ENCODE peak calls at places on chromosomes 12 and 14, in ten cellular contexts. One of them, this sample, is unnamed. For H3K4me1 and H3K27me3, the result is how much of the 10 kb centered on the place peaks cover.

GRCh38 chr12:12019881-12020280 is 50.9 kb upstream of the BCL2L14 start:
- DNase-seq in Peyer's patch: no peak
- DNase-seq in adrenal gland: no peak
- DNase-seq in heart left ventricle: no peak
- DNase-seq in uterus: no peak
- DNase-seq in mammary epithelial cell: no peak
- DNase-seq in IMR-90: no peak
- DNase-seq in left ventricle myocardium inferior: no peak
- DNase-seq in BE2C: no peak
- DNase-seq in H9: no peak
- DNase-seq in this sample: no peak

GRCh38 chr14:24100197-24100981 is 6.3 kb downstream of the PCK2 start:
- DNase-seq in Peyer's patch: peak
- DNase-seq in adrenal gland: no peak
- DNase-seq in heart left ventricle: no peak
- DNase-seq in uterus: no peak
- DNase-seq in mammary epithelial cell: no peak
- DNase-seq in IMR-90: no peak
- DNase-seq in left ventricle myocardium inferior: no peak
- DNase-seq in BE2C: no peak
- DNase-seq in H9: no peak
- DNase-seq in this sample: no peak

GRCh38 chr12:122845041-122845864 is 10.0 kb downstream of the HIP1R start:
- DNase-seq in Peyer's patch: no peak
- DNase-seq in adrenal gland: peak
- DNase-seq in heart left ventricle: no peak
- DNase-seq in uterus: no peak
- DNase-seq in mammary epithelial cell: no peak
- DNase-seq in IMR-90: no peak
- DNase-seq in left ventricle myocardium inferior: no peak
- DNase-seq in BE2C: no peak
- DNase-seq in H9: peak
- DNase-seq in this sample: peak

GRCh38 chr12:131732996-131733615 is 22.2 kb downstream of the SFSWAP start:
- DNase-seq in Peyer's patch: no peak
- DNase-seq in adrenal gland: peak
- DNase-seq in heart left ventricle: no peak
- DNase-seq in uterus: no peak
- DNase-seq in mammary epithelial cell: no peak
- DNase-seq in IMR-90: no peak
- DNase-seq in left ventricle myocardium inferior: no peak
- DNase-seq in BE2C: no peak
- DNase-seq in H9: no peak
- DNase-seq in this sample: no peak

GRCh38 chr14:96105089-96105920 is 66.1 kb downstream of the C14orf132 start:
- DNase-seq in Peyer's patch: peak
- DNase-seq in adrenal gland: no peak
- DNase-seq in heart left ventricle: no peak
- DNase-seq in uterus: peak
- DNase-seq in mammary epithelial cell: no peak
- DNase-seq in IMR-90: no peak
- DNase-seq in left ventricle myocardium inferior: no peak
- DNase-seq in BE2C: no peak
- DNase-seq in H9: no peak
- DNase-seq in this sample: no peak

GRCh38 chr12:117579939-117580717 is 218.7 kb upstream of the NOS1 start:
- DNase-seq in Peyer's patch: no peak
- DNase-seq in adrenal gland: no peak
- DNase-seq in heart left ventricle: no peak
- DNase-seq in uterus: no peak
- DNase-seq in mammary epithelial cell: no peak
- DNase-seq in IMR-90: no peak
- DNase-seq in left ventricle myocardium inferior: no peak
- DNase-seq in BE2C: no peak
- DNase-seq in H9: no peak
- DNase-seq in this sample: no peak

GRCh38 chr14:77985235-77985634 is 184.9 kb upstream of the NRXN3 start:
- DNase-seq in Peyer's patch: no peak
- DNase-seq in adrenal gland: no peak
- DNase-seq in heart left ventricle: no peak
- DNase-seq in uterus: no peak
- DNase-seq in mammary epithelial cell: no peak
- DNase-seq in IMR-90: no peak
- DNase-seq in left ventricle myocardium inferior: no peak
- DNase-seq in BE2C: no peak
- DNase-seq in H9: no peak
- DNase-seq in this sample: no peak

GRCh38 chr12:25723921-25724491 is 170.9 kb upstream of the LMNTD1 start:
- DNase-seq in Peyer's patch: no peak
- DNase-seq in adrenal gland: no peak
- DNase-seq in heart left ventricle: no peak
- DNase-seq in uterus: no peak
- DNase-seq in mammary epithelial cell: peak
- DNase-seq in IMR-90: no peak
- DNase-seq in left ventricle myocardium inferior: no peak
- DNase-seq in BE2C: no peak
- DNase-seq in H9: no peak
- DNase-seq in this sample: no peak

GRCh38 chr12:14191612-14192011 is 173.9 kb upstream of the ATF7IP start:
- DNase-seq in Peyer's patch: no peak
- DNase-seq in adrenal gland: no peak
- DNase-seq in heart left ventricle: no peak
- DNase-seq in uterus: no peak
- DNase-seq in mammary epithelial cell: no peak
- DNase-seq in IMR-90: no peak
- DNase-seq in left ventricle myocardium inferior: no peak
- DNase-seq in BE2C: no peak
- DNase-seq in H9: no peak
- DNase-seq in this sample: no peak
- H3K4me1 ChIP-seq in Peyer's patch: under half
- H3K4me1 ChIP-seq in adrenal gland: under half
- H3K4me1 ChIP-seq in heart left ventricle: under half
- H3K4me1 ChIP-seq in uterus: under half
- H3K4me1 ChIP-seq in mammary epithelial cell: under half
- H3K4me1 ChIP-seq in IMR-90: under half
- H3K4me1 ChIP-seq in left ventricle myocardium inferior: under half
- H3K4me1 ChIP-seq in BE2C: under half
- H3K4me1 ChIP-seq in H9: under half
- H3K4me1 ChIP-seq in this sample: under half

GRCh38 chr12:1580526-1580925 is 13.9 kb downstream of the FBXL14 start:
- DNase-seq in Peyer's patch: no peak
- DNase-seq in adrenal gland: no peak
- DNase-seq in heart left ventricle: no peak
- DNase-seq in uterus: no peak
- DNase-seq in mammary epithelial cell: no peak
- DNase-seq in IMR-90: no peak
- DNase-seq in left ventricle myocardium inferior: no peak
- DNase-seq in BE2C: no peak
- DNase-seq in H9: no peak
- DNase-seq in this sample: no peak

GRCh38 chr12:1583421-1584078 is 10.8 kb downstream of the FBXL14 start:
- DNase-seq in Peyer's patch: no peak
- DNase-seq in adrenal gland: peak
- DNase-seq in heart left ventricle: no peak
- DNase-seq in uterus: peak
- DNase-seq in mammary epithelial cell: peak
- DNase-seq in IMR-90: peak
- DNase-seq in left ventricle myocardium inferior: no peak
- DNase-seq in BE2C: peak
- DNase-seq in H9: peak
- DNase-seq in this sample: no peak

GRCh38 chr12:1582709-1583050 is 11.7 kb downstream of the FBXL14 start:
- DNase-seq in Peyer's patch: no peak
- DNase-seq in adrenal gland: no peak
- DNase-seq in heart left ventricle: no peak
- DNase-seq in uterus: no peak
- DNase-seq in mammary epithelial cell: no peak
- DNase-seq in IMR-90: no peak
- DNase-seq in left ventricle myocardium inferior: no peak
- DNase-seq in BE2C: no peak
- DNase-seq in H9: no peak
- DNase-seq in this sample: no peak

GRCh38 chr12:1580036-1580435 is 14.3 kb downstream of the FBXL14 start:
- DNase-seq in Peyer's patch: no peak
- DNase-seq in adrenal gland: no peak
- DNase-seq in heart left ventricle: no peak
- DNase-seq in uterus: no peak
- DNase-seq in mammary epithelial cell: no peak
- DNase-seq in IMR-90: no peak
- DNase-seq in left ventricle myocardium inferior: no peak
- DNase-seq in BE2C: no peak
- DNase-seq in H9: no peak
- DNase-seq in this sample: no peak

DNA sequence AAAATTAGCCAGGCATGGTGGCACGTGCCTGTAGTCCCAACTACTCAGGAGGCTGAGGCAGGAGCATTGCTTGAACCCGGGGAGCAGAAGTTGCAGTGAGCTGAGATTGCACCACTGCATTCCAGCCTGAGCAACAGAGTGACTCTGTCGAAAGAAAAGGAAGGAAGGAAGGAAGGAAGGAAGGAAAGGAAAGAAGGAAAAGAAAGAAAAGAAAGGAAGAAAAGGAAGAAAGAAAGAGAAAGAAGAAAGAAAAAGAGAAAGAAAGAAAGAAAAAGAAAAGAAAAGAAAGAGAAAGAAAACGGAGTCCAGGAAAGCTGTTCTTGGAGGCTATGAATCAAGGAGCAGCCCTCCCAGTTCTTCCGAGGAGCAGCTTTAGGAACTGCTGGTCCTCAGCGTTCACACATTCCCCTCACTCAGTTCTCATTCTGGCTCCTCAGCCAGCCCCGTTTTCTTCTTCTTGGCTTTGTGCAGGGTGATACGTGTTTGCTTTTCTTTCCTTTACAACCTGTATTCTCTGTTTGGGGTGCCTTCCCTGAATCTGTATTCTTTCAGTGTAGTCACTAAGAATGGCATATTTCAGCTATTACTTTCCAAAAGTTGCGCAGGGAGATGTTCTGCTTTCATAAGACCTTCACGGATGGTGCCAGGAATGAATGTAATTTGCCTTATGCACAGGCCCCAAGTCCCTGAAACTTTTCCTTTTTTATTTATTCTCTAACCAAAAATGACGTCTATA is 12.2 kb downstream of the FBXL14 start:
- DNase-seq in Peyer's patch: no peak
- DNase-seq in adrenal gland: no peak
- DNase-seq in heart left ventricle: no peak
- DNase-seq in uterus: no peak
- DNase-seq in mammary epithelial cell: no peak
- DNase-seq in IMR-90: peak
- DNase-seq in left ventricle myocardium inferior: no peak
- DNase-seq in BE2C: no peak
- DNase-seq in H9: no peak
- DNase-seq in this sample: no peak
- TF ChIP-seq CTCF in Peyer's patch: no peak
- TF ChIP-seq CTCF in adrenal gland: no peak
- TF ChIP-seq CTCF in heart left ventricle: no peak
- TF ChIP-seq CTCF in uterus: no peak
- TF ChIP-seq CTCF in mammary epithelial cell: no peak
- TF ChIP-seq CTCF in IMR-90: no peak
- TF ChIP-seq CTCF in left ventricle myocardium inferior: no peak
- TF ChIP-seq CTCF in BE2C: no peak
- TF ChIP-seq CTCF in H9: no peak
- TF ChIP-seq CTCF in this sample: no peak

GRCh38 chr12:4268549-4269181 is 4.9 kb upstream of the CCND2 start:
- DNase-seq in Peyer's patch: no peak
- DNase-seq in adrenal gland: peak
- DNase-seq in heart left ventricle: no peak
- DNase-seq in uterus: no peak
- DNase-seq in mammary epithelial cell: no peak
- DNase-seq in IMR-90: no peak
- DNase-seq in left ventricle myocardium inferior: no peak
- DNase-seq in BE2C: no peak
- DNase-seq in H9: no peak
- DNase-seq in this sample: no peak

GRCh38 chr12:4271433-4272013 is 2.0 kb upstream of the CCND2 start:
- DNase-seq in Peyer's patch: no peak
- DNase-seq in adrenal gland: no peak
- DNase-seq in heart left ventricle: no peak
- DNase-seq in uterus: no peak
- DNase-seq in mammary epithelial cell: no peak
- DNase-seq in IMR-90: no peak
- DNase-seq in left ventricle myocardium inferior: no peak
- DNase-seq in BE2C: no peak
- DNase-seq in H9: no peak
- DNase-seq in this sample: no peak

GRCh38 chr12:4270670-4271432 is 2.7 kb upstream of the CCND2 start:
- DNase-seq in Peyer's patch: peak
- DNase-seq in adrenal gland: peak
- DNase-seq in heart left ventricle: peak
- DNase-seq in uterus: peak
- DNase-seq in mammary epithelial cell: no peak
- DNase-seq in IMR-90: no peak
- DNase-seq in left ventricle myocardium inferior: peak
- DNase-seq in BE2C: no peak
- DNase-seq in H9: peak
- DNase-seq in this sample: peak

GRCh38 chr12:4269279-4269991 is 4.1 kb upstream of the CCND2 start:
- DNase-seq in Peyer's patch: peak
- DNase-seq in adrenal gland: peak
- DNase-seq in heart left ventricle: peak
- DNase-seq in uterus: peak
- DNase-seq in mammary epithelial cell: peak
- DNase-seq in IMR-90: peak
- DNase-seq in left ventricle myocardium inferior: peak
- DNase-seq in BE2C: peak
- DNase-seq in H9: peak
- DNase-seq in this sample: peak

GRCh38 chr12:4270016-4270669 is 3.4 kb upstream of the CCND2 start:
- DNase-seq in Peyer's patch: no peak
- DNase-seq in adrenal gland: peak
- DNase-seq in heart left ventricle: no peak
- DNase-seq in uterus: no peak
- DNase-seq in mammary epithelial cell: no peak
- DNase-seq in IMR-90: no peak
- DNase-seq in left ventricle myocardium inferior: no peak
- DNase-seq in BE2C: no peak
- DNase-seq in H9: peak
- DNase-seq in this sample: no peak
- H3K27me3 ChIP-seq in Peyer's patch: under half
- H3K27me3 ChIP-seq in adrenal gland: under half
- H3K27me3 ChIP-seq in heart left ventricle: under half
- H3K27me3 ChIP-seq in uterus: under half
- H3K27me3 ChIP-seq in mammary epithelial cell: under half
- H3K27me3 ChIP-seq in IMR-90: half or more
- H3K27me3 ChIP-seq in left ventricle myocardium inferior: half or more
- H3K27me3 ChIP-seq in BE2C: half or more
- H3K27me3 ChIP-seq in H9: under half
- H3K27me3 ChIP-seq in this sample: under half

DNA sequence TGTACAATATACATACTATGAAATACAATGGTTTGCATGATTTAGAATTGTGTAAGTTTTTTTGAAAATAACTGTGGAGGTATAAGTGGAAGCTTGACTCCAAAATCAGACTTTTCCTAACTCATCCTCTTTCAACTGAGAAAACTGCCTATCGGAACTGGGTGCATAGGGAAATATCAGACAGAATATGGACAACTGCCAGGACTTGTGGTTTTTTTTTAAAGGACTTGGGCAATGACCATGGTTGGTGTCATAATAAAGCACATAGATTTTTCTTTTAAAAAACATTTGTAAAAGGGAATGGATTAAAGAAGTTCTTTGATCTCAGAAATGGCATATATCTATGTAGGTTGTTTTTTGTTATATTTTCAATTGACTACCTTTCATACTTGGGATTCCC is 53.3 kb upstream of the LRRK2 start:
- DNase-seq in Peyer's patch: no peak
- DNase-seq in adrenal gland: no peak
- DNase-seq in heart left ventricle: no peak
- DNase-seq in uterus: no peak
- DNase-seq in mammary epithelial cell: peak
- DNase-seq in IMR-90: no peak
- DNase-seq in left ventricle myocardium inferior: no peak
- DNase-seq in BE2C: no peak
- DNase-seq in H9: no peak
- DNase-seq in this sample: no peak
- H3K4me1 ChIP-seq in Peyer's patch: under half
- H3K4me1 ChIP-seq in adrenal gland: under half
- H3K4me1 ChIP-seq in heart left ventricle: under half
- H3K4me1 ChIP-seq in uterus: under half
- H3K4me1 ChIP-seq in mammary epithelial cell: under half
- H3K4me1 ChIP-seq in IMR-90: under half
- H3K4me1 ChIP-seq in left ventricle myocardium inferior: under half
- H3K4me1 ChIP-seq in BE2C: under half
- H3K4me1 ChIP-seq in H9: under half
- H3K4me1 ChIP-seq in this sample: under half